ENCODE peak calls at places on chromosomes 2 and 18, in seven cellular contexts. One of them, this sample, is unnamed.

GRCh38 chr18:41593276-41593675 is 361.8 kb upstream of the PIK3C3 start:
- DNase-seq in foreskin fibroblast: no peak
- DNase-seq in AG10803: no peak
- DNase-seq in CD4-positive, alpha-beta T cell: no peak
- DNase-seq in nephron progenitor cell: no peak
- DNase-seq in PC-3: peak
- DNase-seq in AG04449: no peak
- DNase-seq in this sample: no peak

GRCh38 chr2:103155308-103155707 is 393.5 kb downstream of the TMEM182 start:
- DNase-seq in foreskin fibroblast: no peak
- DNase-seq in AG10803: no peak
- DNase-seq in CD4-positive, alpha-beta T cell: no peak
- DNase-seq in nephron progenitor cell: no peak
- DNase-seq in PC-3: no peak
- DNase-seq in AG04449: no peak
- DNase-seq in this sample: no peak

GRCh38 chr18:28805491-28805890 is 628.6 kb upstream of the CDH2 start:
- DNase-seq in foreskin fibroblast: no peak
- DNase-seq in AG10803: no peak
- DNase-seq in CD4-positive, alpha-beta T cell: no peak
- DNase-seq in nephron progenitor cell: no peak
- DNase-seq in PC-3: no peak
- DNase-seq in AG04449: no peak
- DNase-seq in this sample: no peak

GRCh38 chr18:52694804-52695203 is 354.8 kb downstream of the DCC start:
- DNase-seq in foreskin fibroblast: no peak
- DNase-seq in AG10803: no peak
- DNase-seq in CD4-positive, alpha-beta T cell: no peak
- DNase-seq in nephron progenitor cell: peak
- DNase-seq in PC-3: peak
- DNase-seq in AG04449: no peak
- DNase-seq in this sample: no peak

GRCh38 chr18:76688724-76689472 is 133.5 kb upstream of the ZNF236 start:
- DNase-seq in foreskin fibroblast: no peak
- DNase-seq in AG10803: no peak
- DNase-seq in CD4-positive, alpha-beta T cell: no peak
- DNase-seq in nephron progenitor cell: no peak
- DNase-seq in PC-3: no peak
- DNase-seq in AG04449: no peak
- DNase-seq in this sample: no peak

GRCh38 chr18:47790036-47790435 is 140.4 kb downstream of the SMAD2 start:
- DNase-seq in foreskin fibroblast: no peak
- DNase-seq in AG10803: no peak
- DNase-seq in CD4-positive, alpha-beta T cell: no peak
- DNase-seq in nephron progenitor cell: no peak
- DNase-seq in PC-3: no peak
- DNase-seq in AG04449: no peak
- DNase-seq in this sample: no peak

GRCh38 chr18:13244135-13244534 is 25.6 kb downstream of the LDLRAD4 start:
- DNase-seq in foreskin fibroblast: no peak
- DNase-seq in AG10803: no peak
- DNase-seq in CD4-positive, alpha-beta T cell: no peak
- DNase-seq in nephron progenitor cell: no peak
- DNase-seq in PC-3: no peak
- DNase-seq in AG04449: no peak
- DNase-seq in this sample: no peak

GRCh38 chr2:229133155-229133772 is 137.8 kb downstream of the PID1 start:
- DNase-seq in foreskin fibroblast: no peak
- DNase-seq in AG10803: peak
- DNase-seq in CD4-positive, alpha-beta T cell: no peak
- DNase-seq in nephron progenitor cell: no peak
- DNase-seq in PC-3: peak
- DNase-seq in AG04449: no peak
- DNase-seq in this sample: peak

GRCh38 chr2:191199929-191200328 is 45.3 kb upstream of the MYO1B start:
- DNase-seq in foreskin fibroblast: no peak
- DNase-seq in AG10803: no peak
- DNase-seq in CD4-positive, alpha-beta T cell: no peak
- DNase-seq in nephron progenitor cell: no peak
- DNase-seq in PC-3: no peak
- DNase-seq in AG04449: no peak
- DNase-seq in this sample: no peak

GRCh38 chr2:71940695-71941094 is 207.0 kb downstream of the CYP26B1 start:
- DNase-seq in foreskin fibroblast: no peak
- DNase-seq in AG10803: no peak
- DNase-seq in CD4-positive, alpha-beta T cell: no peak
- DNase-seq in nephron progenitor cell: no peak
- DNase-seq in PC-3: no peak
- DNase-seq in AG04449: no peak
- DNase-seq in this sample: no peak

GRCh38 chr2:27790796-27791195 is 19.3 kb downstream of the MRPL33 start:
- DNase-seq in foreskin fibroblast: no peak
- DNase-seq in AG10803: no peak
- DNase-seq in CD4-positive, alpha-beta T cell: no peak
- DNase-seq in nephron progenitor cell: no peak
- DNase-seq in PC-3: no peak
- DNase-seq in AG04449: no peak
- DNase-seq in this sample: no peak

GRCh38 chr2:43279317-43279840 is 53.0 kb upstream of the ZFP36L2 start:
- DNase-seq in foreskin fibroblast: no peak
- DNase-seq in AG10803: no peak
- DNase-seq in CD4-positive, alpha-beta T cell: no peak
- DNase-seq in nephron progenitor cell: no peak
- DNase-seq in PC-3: peak
- DNase-seq in AG04449: no peak
- DNase-seq in this sample: no peak

GRCh38 chr2:181158453-181158852 is 178.0 kb downstream of the UBE2E3 start:
- DNase-seq in foreskin fibroblast: no peak
- DNase-seq in AG10803: peak
- DNase-seq in CD4-positive, alpha-beta T cell: no peak
- DNase-seq in nephron progenitor cell: no peak
- DNase-seq in PC-3: no peak
- DNase-seq in AG04449: no peak
- DNase-seq in this sample: no peak

GRCh38 chr2:190662754-190663153 is 13.9 kb downstream of the NAB1 start:
- DNase-seq in foreskin fibroblast: no peak
- DNase-seq in AG10803: no peak
- DNase-seq in CD4-positive, alpha-beta T cell: no peak
- DNase-seq in nephron progenitor cell: no peak
- DNase-seq in PC-3: no peak
- DNase-seq in AG04449: no peak
- DNase-seq in this sample: no peak

GRCh38 chr18:44819944-44820510 is 139.3 kb downstream of the SETBP1 start:
- DNase-seq in foreskin fibroblast: no peak
- DNase-seq in AG10803: no peak
- DNase-seq in CD4-positive, alpha-beta T cell: no peak
- DNase-seq in nephron progenitor cell: no peak
- DNase-seq in PC-3: no peak
- DNase-seq in AG04449: no peak
- DNase-seq in this sample: no peak

GRCh38 chr2:240567872-240568677 is at the start of gene RNPEPL1:
- DNase-seq in foreskin fibroblast: no peak
- DNase-seq in AG10803: no peak
- DNase-seq in CD4-positive, alpha-beta T cell: peak
- DNase-seq in nephron progenitor cell: peak
- DNase-seq in PC-3: peak
- DNase-seq in AG04449: no peak
- DNase-seq in this sample: peak
- TF ChIP-seq CTCF in foreskin fibroblast: no peak
- TF ChIP-seq CTCF in AG10803: peak
- TF ChIP-seq CTCF in CD4-positive, alpha-beta T cell: no peak
- TF ChIP-seq CTCF in nephron progenitor cell: no peak
- TF ChIP-seq CTCF in PC-3: no peak
- TF ChIP-seq CTCF in AG04449: no peak
- TF ChIP-seq CTCF in this sample: peak

DNA sequence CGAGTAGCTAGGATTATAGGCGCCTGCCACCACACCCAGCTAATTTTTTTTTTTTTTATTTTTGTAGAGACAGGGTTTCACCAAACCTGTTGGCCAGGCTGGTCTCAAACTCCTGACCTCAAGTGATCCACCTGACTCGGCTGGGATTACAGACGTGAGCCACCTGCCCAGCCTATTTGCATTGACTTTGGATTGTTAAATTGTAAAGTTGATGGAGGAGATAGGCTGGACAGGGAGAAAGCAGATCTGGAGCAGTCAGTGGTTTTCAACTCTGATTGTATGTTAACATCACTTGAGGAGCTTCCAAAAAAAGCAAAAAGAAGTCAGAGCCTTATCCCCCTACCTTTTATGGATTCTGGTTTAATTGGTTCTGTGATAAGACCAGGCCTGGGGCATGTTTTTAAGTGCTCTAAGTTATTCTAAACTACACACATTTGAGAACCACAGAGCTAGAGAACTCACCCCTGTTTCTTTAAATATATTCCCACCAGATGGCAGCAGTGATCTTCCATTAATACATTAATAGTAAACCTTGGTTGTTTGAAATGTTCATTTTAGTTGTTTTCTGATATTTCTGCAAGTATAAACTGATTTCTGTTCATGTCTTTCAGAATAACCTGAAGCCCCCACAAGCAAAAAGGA is 7.5 kb downstream of the C2orf49 start:
- DNase-seq in foreskin fibroblast: no peak
- DNase-seq in AG10803: peak
- DNase-seq in CD4-positive, alpha-beta T cell: no peak
- DNase-seq in nephron progenitor cell: no peak
- DNase-seq in PC-3: peak
- DNase-seq in AG04449: no peak
- DNase-seq in this sample: peak
- TF ChIP-seq CTCF in foreskin fibroblast: peak
- TF ChIP-seq CTCF in AG10803: peak
- TF ChIP-seq CTCF in CD4-positive, alpha-beta T cell: peak
- TF ChIP-seq CTCF in nephron progenitor cell: peak
- TF ChIP-seq CTCF in PC-3: peak
- TF ChIP-seq CTCF in AG04449: peak
- TF ChIP-seq CTCF in this sample: peak

GRCh38 chr2:127133793-127134192 is 26.8 kb upstream of the BIN1 start:
- DNase-seq in foreskin fibroblast: no peak
- DNase-seq in AG10803: no peak
- DNase-seq in CD4-positive, alpha-beta T cell: no peak
- DNase-seq in nephron progenitor cell: no peak
- DNase-seq in PC-3: no peak
- DNase-seq in AG04449: no peak
- DNase-seq in this sample: no peak

GRCh38 chr2:127130421-127130820 is 23.5 kb upstream of the BIN1 start:
- DNase-seq in foreskin fibroblast: no peak
- DNase-seq in AG10803: no peak
- DNase-seq in CD4-positive, alpha-beta T cell: no peak
- DNase-seq in nephron progenitor cell: no peak
- DNase-seq in PC-3: no peak
- DNase-seq in AG04449: no peak
- DNase-seq in this sample: no peak

GRCh38 chr2:127125821-127126220 is 18.9 kb upstream of the BIN1 start:
- DNase-seq in foreskin fibroblast: no peak
- DNase-seq in AG10803: no peak
- DNase-seq in CD4-positive, alpha-beta T cell: no peak
- DNase-seq in nephron progenitor cell: no peak
- DNase-seq in PC-3: no peak
- DNase-seq in AG04449: no peak
- DNase-seq in this sample: no peak

GRCh38 chr2:127124426-127124825 is 17.5 kb upstream of the BIN1 start:
- DNase-seq in foreskin fibroblast: no peak
- DNase-seq in AG10803: no peak
- DNase-seq in CD4-positive, alpha-beta T cell: no peak
- DNase-seq in nephron progenitor cell: no peak
- DNase-seq in PC-3: no peak
- DNase-seq in AG04449: no peak
- DNase-seq in this sample: no peak

GRCh38 chr2:127128508-127128907 is 21.6 kb upstream of the BIN1 start:
- DNase-seq in foreskin fibroblast: no peak
- DNase-seq in AG10803: no peak
- DNase-seq in CD4-positive, alpha-beta T cell: no peak
- DNase-seq in nephron progenitor cell: peak
- DNase-seq in PC-3: no peak
- DNase-seq in AG04449: no peak
- DNase-seq in this sample: no peak
- TF ChIP-seq CTCF in foreskin fibroblast: no peak
- TF ChIP-seq CTCF in AG10803: no peak
- TF ChIP-seq CTCF in CD4-positive, alpha-beta T cell: no peak
- TF ChIP-seq CTCF in nephron progenitor cell: no peak
- TF ChIP-seq CTCF in PC-3: no peak
- TF ChIP-seq CTCF in AG04449: no peak
- TF ChIP-seq CTCF in this sample: no peak

GRCh38 chr2:162385516-162385915 is 41.6 kb downstream of the GCA start:
- DNase-seq in foreskin fibroblast: no peak
- DNase-seq in AG10803: no peak
- DNase-seq in CD4-positive, alpha-beta T cell: no peak
- DNase-seq in nephron progenitor cell: no peak
- DNase-seq in PC-3: no peak
- DNase-seq in AG04449: no peak
- DNase-seq in this sample: no peak

GRCh38 chr2:162390801-162391200 is 46.9 kb downstream of the GCA start:
- DNase-seq in foreskin fibroblast: no peak
- DNase-seq in AG10803: no peak
- DNase-seq in CD4-positive, alpha-beta T cell: no peak
- DNase-seq in nephron progenitor cell: no peak
- DNase-seq in PC-3: no peak
- DNase-seq in AG04449: no peak
- DNase-seq in this sample: no peak
- TF ChIP-seq CTCF in foreskin fibroblast: no peak
- TF ChIP-seq CTCF in AG10803: no peak
- TF ChIP-seq CTCF in CD4-positive, alpha-beta T cell: no peak
- TF ChIP-seq CTCF in nephron progenitor cell: no peak
- TF ChIP-seq CTCF in PC-3: no peak
- TF ChIP-seq CTCF in AG04449: no peak
- TF ChIP-seq CTCF in this sample: no peak

GRCh38 chr2:105789745-105790466 is 45.2 kb downstream of the NCK2 start:
- DNase-seq in foreskin fibroblast: peak
- DNase-seq in AG10803: peak
- DNase-seq in CD4-positive, alpha-beta T cell: peak
- DNase-seq in nephron progenitor cell: no peak
- DNase-seq in PC-3: peak
- DNase-seq in AG04449: peak
- DNase-seq in this sample: peak
- TF ChIP-seq CTCF in foreskin fibroblast: peak
- TF ChIP-seq CTCF in AG10803: peak
- TF ChIP-seq CTCF in CD4-positive, alpha-beta T cell: no peak
- TF ChIP-seq CTCF in nephron progenitor cell: no peak
- TF ChIP-seq CTCF in PC-3: peak
- TF ChIP-seq CTCF in AG04449: peak
- TF ChIP-seq CTCF in this sample: peak

GRCh38 chr2:13035866-13036265 is 319.1 kb downstream of the TRIB2 start:
- DNase-seq in foreskin fibroblast: no peak
- DNase-seq in AG10803: no peak
- DNase-seq in CD4-positive, alpha-beta T cell: no peak
- DNase-seq in nephron progenitor cell: no peak
- DNase-seq in PC-3: no peak
- DNase-seq in AG04449: no peak
- DNase-seq in this sample: no peak

GRCh38 chr2:13040043-13040442 is 323.3 kb downstream of the TRIB2 start:
- DNase-seq in foreskin fibroblast: no peak
- DNase-seq in AG10803: no peak
- DNase-seq in CD4-positive, alpha-beta T cell: no peak
- DNase-seq in nephron progenitor cell: no peak
- DNase-seq in PC-3: no peak
- DNase-seq in AG04449: no peak
- DNase-seq in this sample: no peak

DNA sequence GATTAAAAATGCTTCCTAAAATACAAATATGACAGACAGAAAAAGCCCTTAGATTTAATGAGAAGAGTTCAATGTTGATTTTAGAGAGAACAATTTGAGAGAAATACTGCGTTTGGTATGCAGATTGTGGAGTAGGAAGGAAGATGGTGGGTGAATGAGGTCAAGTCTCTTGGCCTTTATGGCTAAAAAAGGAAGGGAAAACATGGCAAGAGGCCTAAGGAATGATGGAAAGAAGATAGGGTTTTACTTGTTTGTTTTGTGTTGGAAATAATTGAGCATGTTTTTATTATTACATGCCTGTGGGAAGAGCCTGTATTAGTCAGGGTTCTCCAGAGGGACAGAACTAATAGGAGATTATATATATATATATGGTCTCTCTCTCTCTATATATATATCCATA is 318.1 kb downstream of the TRIB2 start:
- DNase-seq in foreskin fibroblast: no peak
- DNase-seq in AG10803: no peak
- DNase-seq in CD4-positive, alpha-beta T cell: no peak
- DNase-seq in nephron progenitor cell: no peak
- DNase-seq in PC-3: no peak
- DNase-seq in AG04449: peak
- DNase-seq in this sample: peak
- TF ChIP-seq CTCF in foreskin fibroblast: no peak
- TF ChIP-seq CTCF in AG10803: no peak
- TF ChIP-seq CTCF in CD4-positive, alpha-beta T cell: no peak
- TF ChIP-seq CTCF in nephron progenitor cell: no peak
- TF ChIP-seq CTCF in PC-3: no peak
- TF ChIP-seq CTCF in AG04449: no peak
- TF ChIP-seq CTCF in this sample: no peak

This sample was measured in HFFc6.